ENCODE peak calls at places on chromosomes 16 and 17, in eight cellular contexts. T is HTR-8/SVneo, D is DMS 273 treated with DMSO at 0.1 percent for 48 hours, H is NCI-H774, J is heart left ventricle, Y is endothelial cell, N is renal cortical epithelial cell, G is NCI-H1092. P is an unnamed sample.

GRCh38 chr17:53721101-53721500 is 101.6 kb upstream of the KIF2B start:
- DNase-seq in T (no peak), D (no peak), H (no peak), J (no peak), Y (no peak), N (peak), G (no peak), P (no peak)

GRCh38 chr16:76268824-76269223 is 8.4 kb upstream of the CNTNAP4 start:
- DNase-seq in T (no peak), D (no peak), H (no peak), J (no peak), Y (no peak), N (no peak), G (no peak), P (no peak)

GRCh38 chr17:31900877-31901276 is 631 bp downstream of the UTP6 start:
- DNase-seq in T (no peak), D (no peak), H (no peak), J (no peak), Y (no peak), N (peak), G (no peak), P (no peak)

GRCh38 chr17:9522074-9522473 is 53.5 kb downstream of the STX8 start:
- DNase-seq in T (peak), D (no peak), H (no peak), J (no peak), Y (peak), N (peak), G (peak), P (peak)

GRCh38 chr17:305090-305976 is 47.3 kb downstream of the RPH3AL start:
- DNase-seq in T (no peak), D (no peak), H (no peak), J (peak), Y (no peak), N (peak), G (no peak), P (no peak)

GRCh38 chr16:8740775-8741355 is 56.6 kb downstream of the TMEM186 start:
- DNase-seq in T (no peak), D (no peak), H (peak), J (peak), Y (no peak), N (no peak), G (no peak), P (no peak)

GRCh38 chr17:64343833-64344637 is 46.6 kb downstream of the PECAM1 start:
- DNase-seq in T (peak), D (no peak), H (peak), J (peak), Y (peak), N (peak), G (peak), P (peak)

GRCh38 chr16:85134794-85135153 is 22.5 kb upstream of the CIBAR2 start:
- DNase-seq in T (no peak), D (no peak), H (no peak), J (peak), Y (no peak), N (no peak), G (no peak), P (no peak)

GRCh38 chr16:66423177-66423576 is 3.9 kb upstream of the BEAN1 start:
- DNase-seq in T (no peak), D (no peak), H (no peak), J (no peak), Y (no peak), N (no peak), G (no peak), P (no peak)

GRCh38 chr17:62805234-62805633 is 2.9 kb downstream of the MARCHF10 start:
- DNase-seq in T (no peak), D (no peak), H (no peak), J (no peak), Y (no peak), N (peak), G (no peak), P (no peak)

GRCh38 chr17:78142113-78142861 is 3.9 kb upstream of the C17orf99 start:
- DNase-seq in T (peak), D (no peak), H (no peak), J (no peak), Y (no peak), N (peak), G (no peak), P (no peak)

GRCh38 chr17:82674656-82675475 is 23.6 kb downstream of the RAB40B start:
- DNase-seq in T (no peak), D (no peak), H (peak), J (peak), Y (no peak), N (no peak), G (no peak), P (no peak)

GRCh38 chr17:55089955-55090573 is 121.5 kb downstream of the STXBP4 start:
- DNase-seq in T (no peak), D (peak), H (peak), J (no peak), Y (no peak), N (peak), G (peak), P (peak)

GRCh38 chr17:74354123-74354522 is 7.5 kb downstream of the BTBD17 start:
- DNase-seq in T (no peak), D (no peak), H (no peak), J (peak), Y (peak), N (no peak), G (no peak), P (peak)

GRCh38 chr17:50596191-50597037 is 35.9 kb downstream of the CACNA1G start:
- DNase-seq in T (no peak), D (no peak), H (no peak), J (no peak), Y (peak), N (no peak), G (no peak), P (peak)

GRCh38 chr16:21659124-21659523 is 4.6 kb upstream of the OTOA start:
- DNase-seq in T (no peak), D (no peak), H (no peak), J (no peak), Y (no peak), N (no peak), G (no peak), P (no peak)

GRCh38 chr17:38749222-38750043 is 1.3 kb upstream of the PCGF2 start:
- DNase-seq in T (peak), D (no peak), H (peak), J (peak), Y (peak), N (peak), G (peak), P (peak)

GRCh38 chr16:81723098-81723723 is 55.9 kb upstream of the PLCG2 start:
- DNase-seq in T (peak), D (peak), H (peak), J (no peak), Y (peak), N (peak), G (peak), P (peak)

GRCh38 chr16:77788196-77789084 is at the start of gene VAT1L:
- DNase-seq in T (peak), D (no peak), H (no peak), J (peak), Y (peak), N (no peak), G (no peak), P (peak)

GRCh38 chr16:56365552-56365951 is 59.8 kb downstream of the AMFR start:
- DNase-seq in T (no peak), D (no peak), H (no peak), J (no peak), Y (no peak), N (no peak), G (no peak), P (no peak)